ENCODE peak calls at places on chromosome 16, in four cellular contexts. H is H9, W is left ventricle myocardium inferior, U is astrocyte of the spinal cord. D is an unnamed sample.
A peak's percentile ranks its signal among the peaks of the same experiment; 100 is the strongest.

GRCh38 chr16:22381392-22381791 is 7.0 kb upstream of the CDR2 start:
- DNase-seq in H (no peak), W (no peak), U (no peak), D (no peak)

GRCh38 chr16:3722508-3722907 is 5.2 kb upstream of the TRAP1 start:
- DNase-seq in H (no peak), W (no peak), U (no peak), D (no peak)

GRCh38 chr16:15461376-15461775 is 27.0 kb downstream of the BMERB1 start:
- DNase-seq in H (no peak), W (no peak), U (peak; percentile 18), D (no peak)

GRCh38 chr16:787261-787966 is 767 bp downstream of the RPUSD1 start:
- DNase-seq in W (no peak), U (no peak), H (no peak), D (no peak)

GRCh38 chr16:62831235-62831634 is 795.0 kb upstream of the CDH8 start:
- DNase-seq in W (no peak), H (no peak), U (no peak), D (no peak)

GRCh38 chr16:58393138-58393504 is 850 bp downstream of the GINS3 start:
- DNase-seq in U (no peak), H (no peak), W (no peak), D (peak; percentile 13)

GRCh38 chr16:77306050-77306616 is 106.9 kb downstream of the SYCE1L start:
- DNase-seq in W (no peak), U (peak; percentile 55), H (no peak), D (no peak)

GRCh38 chr16:57690782-57691471 is 3.7 kb upstream of the DRC7 start:
- DNase-seq in U (no peak), H (no peak), W (no peak), D (peak; percentile 26)

GRCh38 chr16:65180986-65181710 is 59.3 kb upstream of the CDH11 start:
- DNase-seq in W (no peak), U (no peak), H (no peak), D (peak; percentile 18)

GRCh38 chr16:24906199-24906808 is 60.5 kb downstream of the SLC5A11 start:
- DNase-seq in W (no peak), U (peak; percentile 36), H (no peak), D (peak; percentile 46)

GRCh38 chr16:57703416-57704010 is 8.9 kb downstream of the DRC7 start:
- DNase-seq in W (no peak), U (no peak), H (no peak), D (no peak)

GRCh38 chr16:60217787-60218186 is 1483.7 kb upstream of the GOT2 start:
- DNase-seq in W (no peak), U (no peak), H (peak; percentile 59), D (no peak)

GRCh38 chr16:23016372-23016771 is 132.9 kb downstream of the USP31 start:
- DNase-seq in U (no peak), W (no peak), H (no peak), D (no peak)

GRCh38 chr16:4262303-4262835 is 10.5 kb downstream of the TFAP4 start:
- DNase-seq in U (no peak), W (no peak), H (no peak), D (no peak)

GRCh38 chr16:84049403-84050060 is 6.9 kb upstream of the SLC38A8 start:
- DNase-seq in W (no peak), H (no peak), U (no peak), D (no peak)

DNA sequence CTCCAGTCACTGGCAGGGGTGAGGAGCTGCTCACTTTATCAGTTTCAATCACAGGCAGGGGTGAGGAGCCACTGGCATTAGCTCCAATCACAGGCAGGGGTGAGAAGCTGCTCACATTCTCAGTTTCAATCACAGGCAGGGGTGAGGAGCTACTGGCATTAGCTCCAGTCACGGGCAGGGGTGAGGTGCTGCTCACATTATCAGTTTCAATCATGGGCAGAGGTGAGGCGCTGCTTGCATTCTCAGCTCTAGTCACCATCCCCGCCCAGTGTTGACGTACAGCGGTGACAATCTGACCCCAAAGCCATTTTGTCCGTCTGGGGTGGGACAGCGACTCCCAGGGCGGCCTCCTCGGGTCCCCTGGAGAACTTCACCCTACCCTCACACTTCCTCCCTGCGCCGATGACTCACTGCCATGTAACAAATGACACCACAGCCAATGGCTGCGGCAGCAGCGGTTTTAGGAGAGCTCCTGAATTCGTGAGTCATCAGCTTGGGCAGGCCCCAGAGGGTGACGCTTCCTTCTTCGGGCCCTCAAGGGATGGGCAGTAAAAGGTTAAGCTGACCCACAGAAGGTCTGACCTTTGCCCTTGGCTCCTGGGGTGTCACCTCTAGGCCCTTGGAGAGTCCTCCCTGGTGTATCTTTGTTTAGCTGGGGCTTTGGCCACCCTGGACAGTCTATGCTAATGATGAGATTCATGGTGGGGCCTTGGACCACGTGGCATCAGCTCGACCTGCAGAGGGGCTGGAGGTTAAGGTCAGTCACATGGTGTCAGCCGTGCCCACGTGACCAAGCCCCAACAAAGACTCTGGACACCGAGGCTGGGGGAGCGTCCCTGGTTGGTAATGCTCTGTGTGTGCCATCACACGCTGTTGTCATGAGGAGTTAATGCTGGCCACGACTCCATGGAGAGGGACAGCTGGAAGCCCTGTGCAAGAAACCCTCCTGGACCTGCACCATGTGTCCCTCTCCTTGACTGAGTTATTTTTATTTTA is 171.7 kb downstream of the C16orf95 start:
- DNase-seq in H (no peak), W (no peak), U (peak; percentile 86), D (peak; percentile 83)
- TF ChIP-seq CTCF in H (no peak), W (no peak), U (no peak), D (no peak)

DNA sequence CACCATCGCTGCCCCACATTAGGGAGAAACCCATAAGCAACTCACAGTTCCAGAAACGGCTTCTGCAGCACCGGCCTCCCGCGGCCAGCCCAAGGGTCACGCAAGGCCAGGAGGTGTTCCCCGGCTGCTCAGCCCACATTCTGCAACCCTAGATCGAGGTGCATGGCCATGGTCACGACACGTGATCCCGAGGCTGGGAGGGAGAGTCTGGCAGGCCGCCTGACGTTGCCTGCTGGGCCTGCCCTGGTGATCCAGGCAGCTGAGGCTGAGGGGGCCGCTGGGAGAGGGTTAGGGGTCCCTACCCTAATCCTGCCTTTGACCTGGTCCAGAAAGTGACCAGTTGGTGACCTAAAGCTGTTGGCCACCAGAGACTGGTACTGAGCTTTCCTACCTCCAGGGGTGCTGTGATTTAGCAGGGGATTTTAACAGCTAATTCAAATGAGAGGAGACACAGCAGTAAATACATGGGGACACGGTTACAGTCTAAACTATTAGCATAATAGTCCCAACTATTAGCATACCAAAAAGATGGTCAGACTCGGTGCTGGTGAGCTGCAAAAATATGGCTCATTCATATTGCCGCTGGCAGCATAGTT is 97.4 kb upstream of the CIBAR2 start:
- DNase-seq in H (no peak), W (peak; percentile 72), U (no peak), D (no peak)
- TF ChIP-seq CTCF in H (peak; percentile 29), W (peak; percentile 8), U (peak; percentile 17), D (no peak)

GRCh38 chr16:67844441-67844840 is 2.3 kb upstream of the NUTF2 start:
- DNase-seq in U (no peak), H (no peak), W (no peak), D (peak; percentile 39)
- TF ChIP-seq CTCF in U (no peak), H (peak; percentile 8), W (peak; percentile 21), D (peak; percentile 18)

DNA sequence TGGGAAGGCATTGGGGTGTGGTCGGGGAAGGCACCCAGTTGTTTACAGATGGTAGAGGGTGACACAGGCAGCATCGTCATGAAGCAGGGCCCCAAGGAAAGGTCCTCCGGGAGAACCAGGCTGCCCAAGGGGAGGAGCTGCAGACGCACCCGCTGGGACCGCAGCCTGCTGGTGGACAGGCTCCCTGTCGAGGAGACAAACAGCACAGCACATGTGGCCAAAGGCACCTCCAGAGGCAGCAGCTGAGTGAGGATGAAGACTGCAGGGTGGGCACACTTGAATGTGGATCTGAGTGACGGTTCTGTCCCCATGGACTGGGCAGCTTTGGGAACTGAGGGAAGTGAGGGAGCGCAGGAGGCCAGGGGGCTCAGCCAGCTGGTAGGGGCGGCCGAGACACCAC is 12.4 kb downstream of the CHMP1A start:
- DNase-seq in H (no peak), U (no peak), W (no peak), D (no peak)
- TF ChIP-seq CTCF in H (no peak), U (no peak), W (no peak), D (no peak)

D was measured in fibroblast of mammary gland.